ENCODE peak calls at places on chromosomes 6 and 20, in eight cellular contexts. Y is cerebellar cortex; N is heart left ventricle; C is activated T-helper 1 cell treated with anti-CD3 and anti-CD28 coated beads, Interleukin-2, amount 50 U/mL, for 16 hours; R is amygdala; B is NCI-H1092; O is brain microvascular endothelial cell; L is stimulated activated naive CD8-positive, alpha-beta T cell treated with anti-CD3 and anti-CD28 coated beads, Interleukin-15, amount 100 ng/mL, for 72 hours. H is an unnamed sample.

GRCh38 chr20:36097751-36098151 is 56.8 kb upstream of the EPB41L1 start:
- DNase-seq in L (no peak), O (no peak), Y (no peak), R (no peak), B (no peak), C (no peak), N (no peak), H (no peak)

GRCh38 chr20:11799131-11799800 is 118.4 kb upstream of the BTBD3 start:
- DNase-seq in L (no peak), N (no peak), B (no peak), O (no peak), R (no peak), C (no peak), Y (no peak), H (no peak)

GRCh38 chr6:17986656-17987575 is 519 bp downstream of the KIF13A start:
- DNase-seq in O (peak), L (peak), R (peak), N (peak), C (no peak), B (no peak), Y (peak), H (no peak)

GRCh38 chr6:160967833-160968232 is 23.7 kb upstream of the MAP3K4 start:
- DNase-seq in R (no peak), B (no peak), N (peak), Y (no peak), C (no peak), O (no peak), L (no peak), H (no peak)

GRCh38 chr6:122696079-122696478 is 83.4 kb upstream of the FABP7 start:
- DNase-seq in B (no peak), N (no peak), O (peak), Y (no peak), C (no peak), L (no peak), R (no peak), H (no peak)

GRCh38 chr6:149012040-149012545 is 265.3 kb downstream of the UST start:
- DNase-seq in C (no peak), Y (no peak), O (peak), N (no peak), B (no peak), R (no peak), L (no peak), H (no peak)

GRCh38 chr20:23150304-23151007 is 64.3 kb upstream of the CD93 start:
- DNase-seq in R (no peak), O (no peak), B (no peak), C (no peak), N (no peak), Y (no peak), L (no peak), H (no peak)

GRCh38 chr20:40255368-40255767 is 433.7 kb downstream of the MAFB start:
- DNase-seq in Y (peak), L (no peak), C (no peak), B (no peak), R (no peak), N (no peak), O (no peak), H (no peak)

GRCh38 chr6:39088331-39088730 is 26.7 kb downstream of the SAYSD1 start:
- DNase-seq in O (peak), Y (peak), N (peak), R (no peak), L (no peak), B (no peak), C (no peak), H (no peak)

GRCh38 chr6:22366214-22366613 is 69.4 kb upstream of the PRL start:
- DNase-seq in C (no peak), Y (no peak), L (no peak), B (no peak), N (no peak), O (no peak), R (no peak), H (no peak)

GRCh38 chr6:111291334-111291705 is 191.7 kb downstream of the REV3L start:
- DNase-seq in N (no peak), B (no peak), O (no peak), R (no peak), Y (no peak), C (no peak), L (no peak), H (no peak)

GRCh38 chr20:43590036-43590391 is 723 bp upstream of the IFT52 start:
- DNase-seq in L (peak), C (no peak), O (no peak), R (peak), B (no peak), Y (peak), N (no peak), H (no peak)

GRCh38 chr6:5095236-5095635 is 10.1 kb downstream of the PPP1R3G start:
- DNase-seq in L (no peak), B (no peak), N (no peak), Y (no peak), O (peak), C (no peak), R (no peak), H (no peak)

GRCh38 chr20:48965189-48965910 is 43.8 kb downstream of the ARFGEF2 start:
- DNase-seq in C (no peak), R (no peak), O (no peak), Y (no peak), L (no peak), B (no peak), N (no peak), H (no peak)

GRCh38 chr6:109187399-109188114 is 92.2 kb downstream of the CEP57L1 start:
- DNase-seq in B (peak), R (peak), N (no peak), Y (peak), C (peak), O (no peak), L (peak), H (peak)

GRCh38 chr20:4607287-4607713 is 114.4 kb upstream of the PRND start:
- DNase-seq in N (peak), Y (peak), O (peak), L (peak), B (peak), C (peak), R (peak), H (peak)

GRCh38 chr6:121770943-121771342 is 335.5 kb downstream of the GJA1 start:
- DNase-seq in C (no peak), R (no peak), N (no peak), L (no peak), Y (no peak), O (no peak), B (no peak), H (no peak)

GRCh38 chr6:106964954-106965353 is 9.6 kb downstream of the CD24 start:
- DNase-seq in N (no peak), R (no peak), C (no peak), O (no peak), L (no peak), B (no peak), Y (no peak), H (no peak)

GRCh38 chr20:57237006-57237953 is 29.2 kb downstream of the BMP7 start:
- DNase-seq in C (no peak), N (no peak), O (no peak), Y (no peak), L (no peak), R (no peak), B (no peak), H (no peak)

GRCh38 chr6:107563694-107564093 is 73.8 kb downstream of the SOBP start:
- DNase-seq in L (no peak), R (no peak), B (no peak), N (no peak), C (no peak), Y (peak), O (no peak), H (no peak)

GRCh38 chr6:22025468-22026159 is 271.2 kb downstream of the PRL start:
- DNase-seq in R (peak), L (no peak), Y (no peak), C (no peak), N (no peak), O (peak), B (no peak), H (no peak)

GRCh38 chr20:1368448-1369199 is 24.2 kb downstream of the FKBP1A start:
- DNase-seq in R (no peak), O (peak), N (no peak), B (no peak), C (no peak), Y (no peak), L (no peak), H (no peak)

GRCh38 chr6:133526436-133526835 is 285.3 kb downstream of the EYA4 start:
- DNase-seq in N (no peak), B (no peak), R (no peak), C (no peak), L (no peak), O (no peak), Y (no peak), H (no peak)

GRCh38 chr20:63264519-63264918 is 8.1 kb upstream of the ARFGAP1 start:
- DNase-seq in C (no peak), B (no peak), N (no peak), L (no peak), O (no peak), Y (no peak), R (no peak), H (no peak)

GRCh38 chr6:40328376-40328987 is 258.7 kb downstream of the LRFN2 start:
- DNase-seq in Y (peak), R (no peak), C (peak), N (no peak), L (peak), B (peak), O (no peak), H (peak)

GRCh38 chr6:168746013-168746412 is 305.0 kb downstream of the SMOC2 start:
- DNase-seq in B (no peak), Y (no peak), L (no peak), N (no peak), O (no peak), R (no peak), C (no peak), H (no peak)

GRCh38 chr20:20017852-20018245 is 687 bp downstream of the NAA20 start:
- DNase-seq in O (no peak), B (no peak), Y (no peak), L (peak), R (no peak), N (no peak), C (no peak), H (no peak)

GRCh38 chr6:13485923-13486557 is 1.4 kb downstream of the GFOD1 start:
- DNase-seq in L (no peak), N (peak), O (no peak), B (no peak), C (no peak), R (peak), Y (no peak), H (peak)

GRCh38 chr6:74733830-74734591 is 471.8 kb downstream of the COL12A1 start:
- DNase-seq in C (no peak), O (no peak), N (no peak), L (no peak), R (no peak), B (no peak), Y (no peak), H (no peak)

GRCh38 chr6:11902527-11902926 is 109.6 kb upstream of the HIVEP1 start:
- DNase-seq in B (no peak), N (no peak), Y (no peak), L (no peak), O (no peak), R (no peak), C (no peak), H (no peak)

GRCh38 chr20:49103019-49103418 is 56.9 kb downstream of the CSE1L start:
- DNase-seq in L (no peak), Y (no peak), R (no peak), C (no peak), O (no peak), B (no peak), N (no peak), H (no peak)

GRCh38 chr6:41072836-41073202 is at the start of gene NFYA:
- DNase-seq in Y (no peak), R (peak), L (no peak), C (no peak), O (no peak), N (no peak), B (no peak), H (no peak)

GRCh38 chr6:84772428-84773132 is 8.2 kb upstream of the TBX18 start:
- DNase-seq in L (no peak), B (no peak), Y (no peak), R (no peak), C (no peak), N (no peak), O (no peak), H (no peak)

GRCh38 chr6:30730611-30731435 is 10.7 kb downstream of the TUBB start:
- DNase-seq in Y (peak), L (peak), C (peak), B (peak), R (peak), N (peak), O (no peak), H (peak)

GRCh38 chr20:58714340-58714922 is 21.8 kb downstream of the NPEPL1 start:
- DNase-seq in R (no peak), O (no peak), L (peak), Y (no peak), B (no peak), N (no peak), C (no peak), H (no peak)